ENCODE peak calls at places on chromosomes 5 and 9, in seven cellular contexts. E is HepG2, F is GM12878, J is HCT116, N is SK-N-SH, I is K562, P is H1. M is an unnamed sample.

GRCh38 chr9:82255533-82255932 is 267.0 kb downstream of the SPATA31D1 start:
- DNase-seq in E (no peak), F (no peak), J (no peak), N (peak), I (no peak), P (no peak), M (no peak)

GRCh38 chr5:137754961-137755762 is 999 bp upstream of the HNRNPA0 start:
- DNase-seq in E (no peak), F (no peak), J (no peak), N (no peak), I (no peak), P (no peak), M (no peak)

GRCh38 chr5:91170266-91170665 is 212.9 kb downstream of the ARRDC3 start:
- DNase-seq in E (no peak), F (no peak), J (no peak), N (no peak), I (no peak), P (no peak), M (no peak)

GRCh38 chr9:130970855-130971254 is 31.8 kb upstream of the FIBCD1 start:
- DNase-seq in E (no peak), F (no peak), J (no peak), N (no peak), I (no peak), P (no peak), M (no peak)

GRCh38 chr9:82457281-82457680 is 468.7 kb downstream of the SPATA31D1 start:
- DNase-seq in E (no peak), F (no peak), J (no peak), N (no peak), I (no peak), P (no peak), M (no peak)

GRCh38 chr5:142280066-142281011 is 44.5 kb downstream of the SPRY4 start:
- DNase-seq in E (peak), F (no peak), J (no peak), N (peak), I (peak), P (no peak), M (peak)

GRCh38 chr9:7297521-7297920 is 502.1 kb downstream of the DMAC1 start:
- DNase-seq in E (no peak), F (no peak), J (no peak), N (no peak), I (no peak), P (no peak), M (no peak)

GRCh38 chr5:91059409-91059808 is 323.7 kb downstream of the ARRDC3 start:
- DNase-seq in E (no peak), F (peak), J (no peak), N (no peak), I (no peak), P (no peak), M (no peak)

GRCh38 chr5:59069438-59070079 is 486.7 kb downstream of the RAB3C start:
- DNase-seq in E (peak), F (no peak), J (no peak), N (no peak), I (no peak), P (no peak), M (no peak)

GRCh38 chr9:86807577-86807976 is 139.7 kb downstream of the GAS1 start:
- DNase-seq in E (no peak), F (no peak), J (no peak), N (no peak), I (no peak), P (no peak), M (no peak)

DNA sequence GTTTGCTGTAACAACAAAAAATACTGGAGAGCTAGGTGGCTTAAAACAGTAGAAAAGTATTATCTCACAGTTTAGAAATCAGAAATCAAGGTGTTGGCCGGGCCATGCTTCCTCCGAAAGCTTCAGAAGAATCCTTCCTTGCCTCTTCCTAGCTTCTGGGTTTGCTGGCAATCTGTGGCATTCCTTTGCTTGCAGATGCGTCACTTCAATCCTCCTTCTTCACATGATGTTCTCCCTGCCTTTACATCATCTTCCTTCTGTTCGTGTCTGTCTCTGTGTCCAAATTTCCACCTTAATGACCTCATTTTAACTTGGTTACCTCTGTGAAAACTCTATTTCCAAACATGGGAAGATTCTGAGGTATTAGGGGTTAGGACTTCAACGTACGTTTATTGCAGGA is 90.4 kb upstream of the CHD1 start:
- DNase-seq in E (no peak), F (no peak), J (no peak), N (no peak), I (no peak), P (no peak), M (no peak)
- TF ChIP-seq JUND in E (no peak), F (no peak), J (no peak), N (no peak), I (no peak), P (no peak), M (no peak)

GRCh38 chr9:132946624-132947295 is 2.3 kb upstream of the TSC1 start:
- DNase-seq in E (peak), F (no peak), J (no peak), N (no peak), I (no peak), P (peak), M (peak)
- TF ChIP-seq JUND in E (peak), F (no peak), J (no peak), N (peak), I (peak), P (peak), M (no peak)

GRCh38 chr5:131991593-131992324 is 19.7 kb downstream of the ACSL6 start:
- DNase-seq in E (no peak), F (no peak), J (no peak), N (no peak), I (no peak), P (no peak), M (no peak)
- TF ChIP-seq JUND in E (no peak), F (no peak), J (no peak), N (no peak), I (no peak), P (no peak), M (no peak)

GRCh38 chr5:122656107-122656506 is 118.8 kb upstream of the SNX2 start:
- DNase-seq in E (no peak), F (no peak), J (no peak), N (no peak), I (no peak), P (no peak), M (no peak)

GRCh38 chr5:122665087-122665486 is 109.8 kb upstream of the SNX2 start:
- DNase-seq in E (no peak), F (no peak), J (no peak), N (no peak), I (no peak), P (no peak), M (no peak)

GRCh38 chr5:122656577-122656976 is 118.3 kb upstream of the SNX2 start:
- DNase-seq in E (no peak), F (no peak), J (no peak), N (no peak), I (no peak), P (no peak), M (no peak)

DNA sequence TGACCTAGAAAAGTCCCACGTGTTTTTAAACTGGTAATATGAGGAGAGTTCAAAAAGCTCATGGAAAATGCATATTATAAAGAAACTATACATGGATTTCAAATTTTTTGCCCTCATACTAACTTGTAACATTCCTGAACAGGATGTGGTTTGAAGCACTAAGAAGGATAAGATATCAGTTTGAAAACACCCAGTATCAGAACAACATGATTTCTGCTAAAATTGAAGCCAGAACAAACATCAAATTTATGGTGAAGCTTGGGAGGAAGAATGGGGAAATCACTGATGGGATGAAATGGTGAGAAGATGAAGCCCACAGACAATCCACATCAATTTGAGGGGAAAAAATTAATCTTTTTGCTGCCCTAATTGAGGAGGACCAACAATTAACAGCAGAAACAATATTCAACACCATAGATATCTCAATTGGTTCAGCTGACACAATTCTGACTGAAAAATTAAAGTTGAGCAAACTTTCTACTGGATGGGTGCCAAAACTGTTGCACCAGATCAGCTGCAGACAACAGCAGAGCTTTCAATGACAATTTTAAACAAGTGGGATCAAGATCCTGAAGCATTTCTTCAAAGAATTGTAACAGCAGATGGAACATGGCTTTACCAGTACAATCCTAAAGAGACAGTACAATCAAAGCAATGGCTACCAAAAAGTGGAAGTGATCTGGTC is 113.2 kb upstream of the SNX2 start:
- DNase-seq in E (no peak), F (no peak), J (no peak), N (no peak), I (no peak), P (no peak), M (no peak)
- TF ChIP-seq JUND in E (no peak), F (no peak), J (no peak), N (no peak), I (no peak), P (no peak), M (no peak)

GRCh38 chr9:132673355-132673754 is 3.1 kb downstream of the GTF3C4 start:
- DNase-seq in E (peak), F (no peak), J (no peak), N (peak), I (peak), P (no peak), M (peak)
- TF ChIP-seq JUND in E (no peak), F (no peak), J (no peak), N (no peak), I (no peak), P (no peak), M (no peak)